ENCODE peak calls at places on chromosomes 6 and 20, in nine cellular contexts. One of them, this sample, is unnamed.
A peak's percentile ranks its signal among the peaks of the same experiment; 100 is the strongest.

GRCh38 chr6:10545482-10545881 is 24.3 kb downstream of the GCNT2 start:
- DNase-seq in astrocyte: no peak
- DNase-seq in spleen: no peak
- DNase-seq in cardiac muscle cell: no peak
- DNase-seq in effector memory CD4-positive, alpha-beta T cell: no peak
- DNase-seq in neural progenitor cell: no peak
- DNase-seq in lung: no peak
- DNase-seq in endothelial cell of umbilical vein: no peak
- DNase-seq in HCT116: no peak
- DNase-seq in this sample: no peak

GRCh38 chr20:34976286-34976685 is 20.6 kb downstream of the MYH7B start:
- DNase-seq in astrocyte: no peak
- DNase-seq in spleen: peak; percentile 30
- DNase-seq in cardiac muscle cell: no peak
- DNase-seq in effector memory CD4-positive, alpha-beta T cell: no peak
- DNase-seq in neural progenitor cell: no peak
- DNase-seq in lung: no peak
- DNase-seq in endothelial cell of umbilical vein: no peak
- DNase-seq in HCT116: no peak
- DNase-seq in this sample: no peak

GRCh38 chr6:34172961-34173775 is 27.3 kb upstream of the GRM4 start:
- DNase-seq in astrocyte: no peak
- DNase-seq in spleen: peak; percentile 34
- DNase-seq in cardiac muscle cell: no peak
- DNase-seq in effector memory CD4-positive, alpha-beta T cell: no peak
- DNase-seq in neural progenitor cell: no peak
- DNase-seq in lung: no peak
- DNase-seq in endothelial cell of umbilical vein: no peak
- DNase-seq in HCT116: no peak
- DNase-seq in this sample: no peak

GRCh38 chr6:91288741-91289140 is 701.9 kb upstream of the MAP3K7 start:
- DNase-seq in astrocyte: no peak
- DNase-seq in spleen: no peak
- DNase-seq in cardiac muscle cell: no peak
- DNase-seq in effector memory CD4-positive, alpha-beta T cell: no peak
- DNase-seq in neural progenitor cell: no peak
- DNase-seq in lung: no peak
- DNase-seq in endothelial cell of umbilical vein: no peak
- DNase-seq in HCT116: no peak
- DNase-seq in this sample: no peak

GRCh38 chr6:84466521-84466920 is 239.1 kb upstream of the CEP162 start:
- DNase-seq in astrocyte: peak; percentile 84
- DNase-seq in spleen: no peak
- DNase-seq in cardiac muscle cell: peak; percentile 61
- DNase-seq in effector memory CD4-positive, alpha-beta T cell: no peak
- DNase-seq in neural progenitor cell: no peak
- DNase-seq in lung: no peak
- DNase-seq in endothelial cell of umbilical vein: peak; percentile 93
- DNase-seq in HCT116: peak; percentile 16
- DNase-seq in this sample: no peak

GRCh38 chr20:2124632-2125131 is 23.1 kb downstream of the STK35 start:
- DNase-seq in astrocyte: no peak
- DNase-seq in spleen: peak; percentile 53
- DNase-seq in cardiac muscle cell: no peak
- DNase-seq in effector memory CD4-positive, alpha-beta T cell: no peak
- DNase-seq in neural progenitor cell: no peak
- DNase-seq in lung: no peak
- DNase-seq in endothelial cell of umbilical vein: no peak
- DNase-seq in HCT116: no peak
- DNase-seq in this sample: no peak

GRCh38 chr6:116328528-116328903 is 42.2 kb upstream of the DSE start:
- DNase-seq in astrocyte: peak; percentile 55
- DNase-seq in spleen: no peak
- DNase-seq in cardiac muscle cell: peak; percentile 62
- DNase-seq in effector memory CD4-positive, alpha-beta T cell: no peak
- DNase-seq in neural progenitor cell: no peak
- DNase-seq in lung: no peak
- DNase-seq in endothelial cell of umbilical vein: no peak
- DNase-seq in HCT116: no peak
- DNase-seq in this sample: no peak

GRCh38 chr20:40467703-40468411 is 221.2 kb downstream of the MAFB start:
- DNase-seq in astrocyte: no peak
- DNase-seq in spleen: no peak
- DNase-seq in cardiac muscle cell: no peak
- DNase-seq in effector memory CD4-positive, alpha-beta T cell: no peak
- DNase-seq in neural progenitor cell: no peak
- DNase-seq in lung: no peak
- DNase-seq in endothelial cell of umbilical vein: no peak
- DNase-seq in HCT116: no peak
- DNase-seq in this sample: no peak

GRCh38 chr6:72954736-72955135 is 270.6 kb downstream of the KHDC1L start:
- DNase-seq in astrocyte: peak; percentile 53
- DNase-seq in spleen: no peak
- DNase-seq in cardiac muscle cell: peak; percentile 68
- DNase-seq in effector memory CD4-positive, alpha-beta T cell: no peak
- DNase-seq in neural progenitor cell: no peak
- DNase-seq in lung: no peak
- DNase-seq in endothelial cell of umbilical vein: peak; percentile 42
- DNase-seq in HCT116: no peak
- DNase-seq in this sample: no peak

GRCh38 chr6:85726206-85726605 is 83.5 kb upstream of the SYNCRIP start:
- DNase-seq in astrocyte: no peak
- DNase-seq in spleen: no peak
- DNase-seq in cardiac muscle cell: no peak
- DNase-seq in effector memory CD4-positive, alpha-beta T cell: no peak
- DNase-seq in neural progenitor cell: peak; percentile 33
- DNase-seq in lung: no peak
- DNase-seq in endothelial cell of umbilical vein: no peak
- DNase-seq in HCT116: peak; percentile 19
- DNase-seq in this sample: no peak

GRCh38 chr6:124007915-124008688 is 204.4 kb downstream of the NKAIN2 start:
- DNase-seq in astrocyte: no peak
- DNase-seq in spleen: no peak
- DNase-seq in cardiac muscle cell: no peak
- DNase-seq in effector memory CD4-positive, alpha-beta T cell: no peak
- DNase-seq in neural progenitor cell: no peak
- DNase-seq in lung: no peak
- DNase-seq in endothelial cell of umbilical vein: peak; percentile 82
- DNase-seq in HCT116: no peak
- DNase-seq in this sample: no peak

GRCh38 chr6:56804996-56805395 is 149.9 kb upstream of the BEND6 start:
- DNase-seq in astrocyte: peak; percentile 86
- DNase-seq in spleen: no peak
- DNase-seq in cardiac muscle cell: peak; percentile 44
- DNase-seq in effector memory CD4-positive, alpha-beta T cell: no peak
- DNase-seq in neural progenitor cell: no peak
- DNase-seq in lung: no peak
- DNase-seq in endothelial cell of umbilical vein: peak; percentile 80
- DNase-seq in HCT116: no peak
- DNase-seq in this sample: no peak

GRCh38 chr6:56806368-56806767 is 148.5 kb upstream of the BEND6 start:
- DNase-seq in astrocyte: no peak
- DNase-seq in spleen: no peak
- DNase-seq in cardiac muscle cell: no peak
- DNase-seq in effector memory CD4-positive, alpha-beta T cell: no peak
- DNase-seq in neural progenitor cell: peak; percentile 77
- DNase-seq in lung: no peak
- DNase-seq in endothelial cell of umbilical vein: no peak
- DNase-seq in HCT116: no peak
- DNase-seq in this sample: no peak

GRCh38 chr6:56808871-56809359 is 146.0 kb upstream of the BEND6 start:
- DNase-seq in astrocyte: peak; percentile 86
- DNase-seq in spleen: no peak
- DNase-seq in cardiac muscle cell: no peak
- DNase-seq in effector memory CD4-positive, alpha-beta T cell: no peak
- DNase-seq in neural progenitor cell: no peak
- DNase-seq in lung: no peak
- DNase-seq in endothelial cell of umbilical vein: no peak
- DNase-seq in HCT116: no peak
- DNase-seq in this sample: no peak

GRCh38 chr6:56807992-56808342 is 146.9 kb upstream of the BEND6 start:
- DNase-seq in astrocyte: no peak
- DNase-seq in spleen: no peak
- DNase-seq in cardiac muscle cell: no peak
- DNase-seq in effector memory CD4-positive, alpha-beta T cell: no peak
- DNase-seq in neural progenitor cell: no peak
- DNase-seq in lung: no peak
- DNase-seq in endothelial cell of umbilical vein: no peak
- DNase-seq in HCT116: no peak
- DNase-seq in this sample: no peak

DNA sequence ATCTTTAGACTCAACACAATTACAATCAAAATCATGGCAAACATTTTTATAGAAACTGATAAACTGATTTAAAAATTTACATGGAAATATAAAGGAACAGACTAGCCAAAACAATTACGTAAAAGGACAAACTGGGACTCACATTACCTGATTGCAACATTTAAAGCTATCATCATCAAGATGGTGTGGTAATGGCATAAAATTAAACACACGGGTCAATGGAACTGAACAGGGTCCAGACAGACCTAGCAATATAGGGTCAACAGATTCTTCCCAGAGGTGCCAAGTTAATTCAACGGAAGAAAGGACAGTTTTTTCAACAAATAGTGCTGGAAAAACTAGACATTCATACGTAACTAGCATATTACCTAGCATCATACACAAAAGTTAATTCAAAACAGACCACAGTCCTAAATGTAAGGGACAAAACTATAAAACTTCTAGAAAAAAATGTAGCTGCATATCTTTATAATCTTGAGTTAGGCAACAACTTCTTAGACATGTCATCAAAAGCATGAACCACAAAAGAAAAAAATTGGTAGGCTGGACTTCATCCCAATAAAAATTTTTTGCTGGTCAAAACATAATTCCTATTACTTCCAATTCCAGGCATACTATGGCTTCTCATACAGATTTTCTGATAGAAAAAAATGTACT is 147.4 kb upstream of the BEND6 start:
- DNase-seq in astrocyte: no peak
- DNase-seq in spleen: no peak
- DNase-seq in cardiac muscle cell: no peak
- DNase-seq in effector memory CD4-positive, alpha-beta T cell: no peak
- DNase-seq in neural progenitor cell: no peak
- DNase-seq in lung: no peak
- DNase-seq in endothelial cell of umbilical vein: no peak
- DNase-seq in HCT116: no peak
- DNase-seq in this sample: no peak
- H3K4me1 ChIP-seq in astrocyte: peaks cover 59% of the 10 kb centered on the region
- H3K4me1 ChIP-seq in spleen: no peaks in the 10 kb centered on the region
- H3K4me1 ChIP-seq in cardiac muscle cell: peaks cover 11% of the 10 kb centered on the region
- H3K4me1 ChIP-seq in effector memory CD4-positive, alpha-beta T cell: no peaks in the 10 kb centered on the region
- H3K4me1 ChIP-seq in neural progenitor cell: peaks cover 70% of the 10 kb centered on the region
- H3K4me1 ChIP-seq in lung: peaks cover 26% of the 10 kb centered on the region
- H3K4me1 ChIP-seq in endothelial cell of umbilical vein: peaks cover 26% of the 10 kb centered on the region
- H3K4me1 ChIP-seq in HCT116: peaks cover 57% of the 10 kb centered on the region
- H3K4me1 ChIP-seq in this sample: no peaks in the 10 kb centered on the region

GRCh38 chr6:79671605-79672266 is 40.6 kb downstream of the SH3BGRL2 start:
- DNase-seq in astrocyte: peak; percentile 47
- DNase-seq in spleen: peak; percentile 74
- DNase-seq in cardiac muscle cell: no peak
- DNase-seq in effector memory CD4-positive, alpha-beta T cell: no peak
- DNase-seq in neural progenitor cell: no peak
- DNase-seq in lung: peak; percentile 79
- DNase-seq in endothelial cell of umbilical vein: peak; percentile 80
- DNase-seq in HCT116: peak; percentile 59
- DNase-seq in this sample: peak; percentile 97
- H3K4me1 ChIP-seq in astrocyte: peaks cover 11% of the 10 kb centered on the region
- H3K4me1 ChIP-seq in spleen: peaks cover 12% of the 10 kb centered on the region
- H3K4me1 ChIP-seq in cardiac muscle cell: peaks cover 30% of the 10 kb centered on the region
- H3K4me1 ChIP-seq in effector memory CD4-positive, alpha-beta T cell: peaks cover 3% of the 10 kb centered on the region
- H3K4me1 ChIP-seq in neural progenitor cell: peaks cover 18% of the 10 kb centered on the region
- H3K4me1 ChIP-seq in lung: peaks cover 8% of the 10 kb centered on the region
- H3K4me1 ChIP-seq in endothelial cell of umbilical vein: peaks cover 29% of the 10 kb centered on the region
- H3K4me1 ChIP-seq in HCT116: peaks cover 14% of the 10 kb centered on the region
- H3K4me1 ChIP-seq in this sample: no peaks in the 10 kb centered on the region

GRCh38 chr6:111987295-111987694 is 66.6 kb upstream of the CCN6 start:
- DNase-seq in astrocyte: no peak
- DNase-seq in spleen: no peak
- DNase-seq in cardiac muscle cell: no peak
- DNase-seq in effector memory CD4-positive, alpha-beta T cell: no peak
- DNase-seq in neural progenitor cell: no peak
- DNase-seq in lung: no peak
- DNase-seq in endothelial cell of umbilical vein: peak; percentile 51
- DNase-seq in HCT116: no peak
- DNase-seq in this sample: no peak

GRCh38 chr6:111989743-111990142 is 64.2 kb upstream of the CCN6 start:
- DNase-seq in astrocyte: no peak
- DNase-seq in spleen: no peak
- DNase-seq in cardiac muscle cell: no peak
- DNase-seq in effector memory CD4-positive, alpha-beta T cell: no peak
- DNase-seq in neural progenitor cell: no peak
- DNase-seq in lung: no peak
- DNase-seq in endothelial cell of umbilical vein: no peak
- DNase-seq in HCT116: no peak
- DNase-seq in this sample: peak; percentile 42

GRCh38 chr6:111990214-111990613 is 63.7 kb upstream of the CCN6 start:
- DNase-seq in astrocyte: no peak
- DNase-seq in spleen: no peak
- DNase-seq in cardiac muscle cell: no peak
- DNase-seq in effector memory CD4-positive, alpha-beta T cell: no peak
- DNase-seq in neural progenitor cell: no peak
- DNase-seq in lung: no peak
- DNase-seq in endothelial cell of umbilical vein: no peak
- DNase-seq in HCT116: no peak
- DNase-seq in this sample: no peak

GRCh38 chr6:111986651-111987050 is 67.3 kb upstream of the CCN6 start:
- DNase-seq in astrocyte: no peak
- DNase-seq in spleen: no peak
- DNase-seq in cardiac muscle cell: no peak
- DNase-seq in effector memory CD4-positive, alpha-beta T cell: no peak
- DNase-seq in neural progenitor cell: no peak
- DNase-seq in lung: no peak
- DNase-seq in endothelial cell of umbilical vein: no peak
- DNase-seq in HCT116: no peak
- DNase-seq in this sample: no peak

DNA sequence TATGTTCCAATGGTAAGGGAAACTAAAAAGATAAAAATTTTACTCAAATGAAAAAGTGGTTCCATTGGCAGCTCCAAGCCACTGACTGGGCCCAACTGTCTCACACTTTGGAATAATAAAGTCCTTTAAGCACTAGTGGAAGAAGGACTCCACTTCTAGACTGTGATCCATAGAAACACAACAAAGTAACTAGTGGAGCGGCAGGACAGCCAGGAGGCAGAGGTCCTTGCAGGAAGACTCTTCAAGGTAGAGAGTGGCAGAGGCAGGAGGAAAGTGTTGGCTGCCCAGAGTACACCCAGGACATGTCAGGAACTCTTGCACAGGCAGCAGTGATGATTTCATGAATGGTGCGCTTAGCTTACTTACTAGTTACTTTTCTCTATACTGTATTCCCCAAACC is 65.0 kb upstream of the CCN6 start:
- DNase-seq in astrocyte: no peak
- DNase-seq in spleen: no peak
- DNase-seq in cardiac muscle cell: no peak
- DNase-seq in effector memory CD4-positive, alpha-beta T cell: no peak
- DNase-seq in neural progenitor cell: no peak
- DNase-seq in lung: no peak
- DNase-seq in endothelial cell of umbilical vein: no peak
- DNase-seq in HCT116: no peak
- DNase-seq in this sample: no peak
- H3K4me1 ChIP-seq in astrocyte: peaks cover 20% of the 10 kb centered on the region
- H3K4me1 ChIP-seq in spleen: peaks cover 22% of the 10 kb centered on the region
- H3K4me1 ChIP-seq in cardiac muscle cell: no peaks in the 10 kb centered on the region
- H3K4me1 ChIP-seq in effector memory CD4-positive, alpha-beta T cell: peaks cover 66% of the 10 kb centered on the region
- H3K4me1 ChIP-seq in neural progenitor cell: peaks cover 6% of the 10 kb centered on the region
- H3K4me1 ChIP-seq in lung: no peaks in the 10 kb centered on the region
- H3K4me1 ChIP-seq in endothelial cell of umbilical vein: peaks cover 20% of the 10 kb centered on the region
- H3K4me1 ChIP-seq in HCT116: peaks cover 27% of the 10 kb centered on the region
- H3K4me1 ChIP-seq in this sample: no peaks in the 10 kb centered on the region

GRCh38 chr6:118892248-118893094 is 1.5 kb upstream of the ASF1A start:
- DNase-seq in astrocyte: peak; percentile 33
- DNase-seq in spleen: no peak
- DNase-seq in cardiac muscle cell: no peak
- DNase-seq in effector memory CD4-positive, alpha-beta T cell: no peak
- DNase-seq in neural progenitor cell: no peak
- DNase-seq in lung: no peak
- DNase-seq in endothelial cell of umbilical vein: peak; percentile 52
- DNase-seq in HCT116: no peak
- DNase-seq in this sample: no peak
- H3K4me1 ChIP-seq in astrocyte: peaks cover 10% of the 10 kb centered on the region
- H3K4me1 ChIP-seq in spleen: peaks cover 59% of the 10 kb centered on the region
- H3K4me1 ChIP-seq in cardiac muscle cell: peaks cover 27% of the 10 kb centered on the region
- H3K4me1 ChIP-seq in effector memory CD4-positive, alpha-beta T cell: peaks cover 33% of the 10 kb centered on the region
- H3K4me1 ChIP-seq in neural progenitor cell: peaks cover 33% of the 10 kb centered on the region
- H3K4me1 ChIP-seq in lung: peaks cover 21% of the 10 kb centered on the region
- H3K4me1 ChIP-seq in endothelial cell of umbilical vein: peaks cover 18% of the 10 kb centered on the region
- H3K4me1 ChIP-seq in HCT116: peaks cover 12% of the 10 kb centered on the region
- H3K4me1 ChIP-seq in this sample: peaks cover 1% of the 10 kb centered on the region